ENCODE peak calls at places on chromosome 3, in six cellular contexts. One of them, this sample, is unnamed.
A peak's percentile ranks its signal among the peaks of the same experiment; 100 is the strongest.

GRCh38 chr3:114056130-114057010 is at the start of the genes CCDC191 and QTRT2:
- DNase-seq in H9: peak; percentile 100
- DNase-seq in neuronal stem cell: peak; percentile 99
- DNase-seq in PC-3: peak; percentile 99
- DNase-seq in mammary epithelial cell: peak; percentile 99
- DNase-seq in esophagus muscularis mucosa: peak; percentile 100
- DNase-seq in this sample: peak; percentile 96

GRCh38 chr3:183449391-183449790 is 21.0 kb upstream of the MCF2L2 start:
- DNase-seq in H9: no peak
- DNase-seq in neuronal stem cell: no peak
- DNase-seq in PC-3: no peak
- DNase-seq in mammary epithelial cell: no peak
- DNase-seq in esophagus muscularis mucosa: no peak
- DNase-seq in this sample: no peak

GRCh38 chr3:99483841-99484240 is 154.6 kb upstream of the COL8A1 start:
- DNase-seq in H9: no peak
- DNase-seq in neuronal stem cell: no peak
- DNase-seq in PC-3: no peak
- DNase-seq in mammary epithelial cell: no peak
- DNase-seq in esophagus muscularis mucosa: no peak
- DNase-seq in this sample: no peak

GRCh38 chr3:16378415-16378814 is 113.4 kb downstream of the OXNAD1 start:
- DNase-seq in H9: no peak
- DNase-seq in neuronal stem cell: no peak
- DNase-seq in PC-3: no peak
- DNase-seq in mammary epithelial cell: no peak
- DNase-seq in esophagus muscularis mucosa: no peak
- DNase-seq in this sample: no peak

GRCh38 chr3:74643636-74644035 is 29.2 kb upstream of the CNTN3 start:
- DNase-seq in H9: no peak
- DNase-seq in neuronal stem cell: no peak
- DNase-seq in PC-3: no peak
- DNase-seq in mammary epithelial cell: no peak
- DNase-seq in esophagus muscularis mucosa: no peak
- DNase-seq in this sample: no peak

GRCh38 chr3:147904421-147904820 is 495.3 kb downstream of the ZIC1 start:
- DNase-seq in H9: no peak
- DNase-seq in neuronal stem cell: no peak
- DNase-seq in PC-3: no peak
- DNase-seq in mammary epithelial cell: no peak
- DNase-seq in esophagus muscularis mucosa: no peak
- DNase-seq in this sample: no peak

GRCh38 chr3:136844726-136845125 is 17.3 kb upstream of the NCK1 start:
- DNase-seq in H9: no peak
- DNase-seq in neuronal stem cell: no peak
- DNase-seq in PC-3: no peak
- DNase-seq in mammary epithelial cell: no peak
- DNase-seq in esophagus muscularis mucosa: no peak
- DNase-seq in this sample: no peak

GRCh38 chr3:57192028-57192427 is 7.8 kb downstream of the HESX1 start:
- DNase-seq in H9: no peak
- DNase-seq in neuronal stem cell: no peak
- DNase-seq in PC-3: no peak
- DNase-seq in mammary epithelial cell: no peak
- DNase-seq in esophagus muscularis mucosa: no peak
- DNase-seq in this sample: no peak

GRCh38 chr3:79767194-79767952 is 425 bp downstream of the ROBO1 start:
- DNase-seq in H9: peak; percentile 42
- DNase-seq in neuronal stem cell: peak; percentile 48
- DNase-seq in PC-3: peak; percentile 27
- DNase-seq in mammary epithelial cell: no peak
- DNase-seq in esophagus muscularis mucosa: no peak
- DNase-seq in this sample: no peak

GRCh38 chr3:634511-634910 is 437.9 kb downstream of the CHL1 start:
- DNase-seq in H9: peak; percentile 31
- DNase-seq in neuronal stem cell: no peak
- DNase-seq in PC-3: no peak
- DNase-seq in mammary epithelial cell: no peak
- DNase-seq in esophagus muscularis mucosa: no peak
- DNase-seq in this sample: no peak

GRCh38 chr3:65914032-65914739 is 124.5 kb downstream of the MAGI1 start:
- DNase-seq in H9: no peak
- DNase-seq in neuronal stem cell: no peak
- DNase-seq in PC-3: no peak
- DNase-seq in mammary epithelial cell: no peak
- DNase-seq in esophagus muscularis mucosa: no peak
- DNase-seq in this sample: no peak

GRCh38 chr3:43340403-43340802 is 54.1 kb downstream of the SNRK start:
- DNase-seq in H9: no peak
- DNase-seq in neuronal stem cell: no peak
- DNase-seq in PC-3: no peak
- DNase-seq in mammary epithelial cell: no peak
- DNase-seq in esophagus muscularis mucosa: no peak
- DNase-seq in this sample: no peak

GRCh38 chr3:192445768-192446644 is 281.3 kb downstream of the FGF12 start:
- DNase-seq in H9: no peak
- DNase-seq in neuronal stem cell: no peak
- DNase-seq in PC-3: no peak
- DNase-seq in mammary epithelial cell: peak; percentile 11
- DNase-seq in esophagus muscularis mucosa: no peak
- DNase-seq in this sample: no peak

GRCh38 chr3:99713440-99713839 is 75.0 kb downstream of the COL8A1 start:
- DNase-seq in H9: no peak
- DNase-seq in neuronal stem cell: no peak
- DNase-seq in PC-3: no peak
- DNase-seq in mammary epithelial cell: no peak
- DNase-seq in esophagus muscularis mucosa: no peak
- DNase-seq in this sample: no peak

GRCh38 chr3:167491626-167492025 is 17.8 kb upstream of the SERPINI2 start:
- DNase-seq in H9: no peak
- DNase-seq in neuronal stem cell: no peak
- DNase-seq in PC-3: no peak
- DNase-seq in mammary epithelial cell: no peak
- DNase-seq in esophagus muscularis mucosa: no peak
- DNase-seq in this sample: no peak

GRCh38 chr3:37582117-37582516 is 279.6 kb upstream of the CTDSPL start:
- DNase-seq in H9: no peak
- DNase-seq in neuronal stem cell: no peak
- DNase-seq in PC-3: no peak
- DNase-seq in mammary epithelial cell: no peak
- DNase-seq in esophagus muscularis mucosa: no peak
- DNase-seq in this sample: no peak

GRCh38 chr3:128415773-128416577 is 50.7 kb downstream of the DNAJB8 start:
- DNase-seq in H9: no peak
- DNase-seq in neuronal stem cell: no peak
- DNase-seq in PC-3: no peak
- DNase-seq in mammary epithelial cell: no peak
- DNase-seq in esophagus muscularis mucosa: no peak
- DNase-seq in this sample: no peak

GRCh38 chr3:107432646-107433045 is 55.4 kb downstream of the CCDC54 start:
- DNase-seq in H9: no peak
- DNase-seq in neuronal stem cell: no peak
- DNase-seq in PC-3: peak; percentile 50
- DNase-seq in mammary epithelial cell: no peak
- DNase-seq in esophagus muscularis mucosa: no peak
- DNase-seq in this sample: no peak

GRCh38 chr3:57120040-57120802 is 44.9 kb downstream of the IL17RD start:
- DNase-seq in H9: no peak
- DNase-seq in neuronal stem cell: no peak
- DNase-seq in PC-3: no peak
- DNase-seq in mammary epithelial cell: no peak
- DNase-seq in esophagus muscularis mucosa: no peak
- DNase-seq in this sample: no peak

GRCh38 chr3:82475306-82475705 is 713.9 kb upstream of the GBE1 start:
- DNase-seq in H9: no peak
- DNase-seq in neuronal stem cell: no peak
- DNase-seq in PC-3: peak; percentile 82
- DNase-seq in mammary epithelial cell: no peak
- DNase-seq in esophagus muscularis mucosa: no peak
- DNase-seq in this sample: no peak

GRCh38 chr3:147838650-147839049 is 429.5 kb downstream of the ZIC1 start:
- DNase-seq in H9: no peak
- DNase-seq in neuronal stem cell: no peak
- DNase-seq in PC-3: peak; percentile 18
- DNase-seq in mammary epithelial cell: peak; percentile 18
- DNase-seq in esophagus muscularis mucosa: no peak
- DNase-seq in this sample: no peak

GRCh38 chr3:181292984-181293383 is 303.4 kb upstream of the DNAJC19 start:
- DNase-seq in H9: no peak
- DNase-seq in neuronal stem cell: no peak
- DNase-seq in PC-3: peak; percentile 24
- DNase-seq in mammary epithelial cell: peak; percentile 68
- DNase-seq in esophagus muscularis mucosa: no peak
- DNase-seq in this sample: no peak

GRCh38 chr3:102447272-102447671 is 12.5 kb downstream of the ZPLD1 start:
- DNase-seq in H9: no peak
- DNase-seq in neuronal stem cell: no peak
- DNase-seq in PC-3: peak; percentile 78
- DNase-seq in mammary epithelial cell: peak; percentile 47
- DNase-seq in esophagus muscularis mucosa: no peak
- DNase-seq in this sample: no peak

GRCh38 chr3:73520931-73521461 is 103.7 kb downstream of the PDZRN3 start:
- DNase-seq in H9: no peak
- DNase-seq in neuronal stem cell: no peak
- DNase-seq in PC-3: no peak
- DNase-seq in mammary epithelial cell: no peak
- DNase-seq in esophagus muscularis mucosa: peak; percentile 93
- DNase-seq in this sample: no peak

GRCh38 chr3:113495035-113495434 is 19.9 kb downstream of the SPICE1 start:
- DNase-seq in H9: no peak
- DNase-seq in neuronal stem cell: no peak
- DNase-seq in PC-3: peak; percentile 78
- DNase-seq in mammary epithelial cell: peak; percentile 27
- DNase-seq in esophagus muscularis mucosa: no peak
- DNase-seq in this sample: no peak

GRCh38 chr3:160185711-160186110 is 39.5 kb upstream of the C3orf80 start:
- DNase-seq in H9: no peak
- DNase-seq in neuronal stem cell: no peak
- DNase-seq in PC-3: no peak
- DNase-seq in mammary epithelial cell: no peak
- DNase-seq in esophagus muscularis mucosa: peak; percentile 84
- DNase-seq in this sample: no peak

GRCh38 chr3:182104811-182105316 is 393.1 kb downstream of the SOX2 start:
- DNase-seq in H9: no peak
- DNase-seq in neuronal stem cell: no peak
- DNase-seq in PC-3: no peak
- DNase-seq in mammary epithelial cell: no peak
- DNase-seq in esophagus muscularis mucosa: no peak
- DNase-seq in this sample: no peak

GRCh38 chr3:148221303-148221702 is 476.4 kb upstream of the AGTR1 start:
- DNase-seq in H9: no peak
- DNase-seq in neuronal stem cell: no peak
- DNase-seq in PC-3: no peak
- DNase-seq in mammary epithelial cell: no peak
- DNase-seq in esophagus muscularis mucosa: no peak
- DNase-seq in this sample: no peak

GRCh38 chr3:180223268-180223667 is 186.5 kb upstream of the PEX5L start:
- DNase-seq in H9: no peak
- DNase-seq in neuronal stem cell: no peak
- DNase-seq in PC-3: no peak
- DNase-seq in mammary epithelial cell: no peak
- DNase-seq in esophagus muscularis mucosa: no peak
- DNase-seq in this sample: no peak
- H3K9me3 ChIP-seq in H9: peaks cover 9% of the 10 kb centered on the region
- H3K9me3 ChIP-seq in neuronal stem cell: peaks cover 8% of the 10 kb centered on the region
- H3K9me3 ChIP-seq in PC-3: peaks cover 6% of the 10 kb centered on the region
- H3K9me3 ChIP-seq in mammary epithelial cell: peaks cover under 1% of the 10 kb centered on the region
- H3K9me3 ChIP-seq in esophagus muscularis mucosa: peaks cover 11% of the 10 kb centered on the region
- H3K9me3 ChIP-seq in this sample: no peaks in the 10 kb centered on the region

GRCh38 chr3:118354556-118354955 is 680.1 kb downstream of the IGSF11 start:
- DNase-seq in H9: no peak
- DNase-seq in neuronal stem cell: no peak
- DNase-seq in PC-3: no peak
- DNase-seq in mammary epithelial cell: no peak
- DNase-seq in esophagus muscularis mucosa: no peak
- DNase-seq in this sample: no peak
- H3K9me3 ChIP-seq in H9: peaks cover 22% of the 10 kb centered on the region
- H3K9me3 ChIP-seq in neuronal stem cell: peaks cover 10% of the 10 kb centered on the region
- H3K9me3 ChIP-seq in PC-3: peaks cover 30% of the 10 kb centered on the region
- H3K9me3 ChIP-seq in mammary epithelial cell: peaks cover 14% of the 10 kb centered on the region
- H3K9me3 ChIP-seq in esophagus muscularis mucosa: peaks cover 28% of the 10 kb centered on the region
- H3K9me3 ChIP-seq in this sample: peaks cover 3% of the 10 kb centered on the region

GRCh38 chr3:2262204-2262603 is 163.5 kb downstream of the CNTN4 start:
- DNase-seq in H9: no peak
- DNase-seq in neuronal stem cell: no peak
- DNase-seq in PC-3: no peak
- DNase-seq in mammary epithelial cell: no peak
- DNase-seq in esophagus muscularis mucosa: no peak
- DNase-seq in this sample: no peak
- H3K9me3 ChIP-seq in H9: no peaks in the 10 kb centered on the region
- H3K9me3 ChIP-seq in neuronal stem cell: no peaks in the 10 kb centered on the region
- H3K9me3 ChIP-seq in PC-3: peaks cover 41% of the 10 kb centered on the region
- H3K9me3 ChIP-seq in mammary epithelial cell: peaks cover 9% of the 10 kb centered on the region
- H3K9me3 ChIP-seq in esophagus muscularis mucosa: no peaks in the 10 kb centered on the region
- H3K9me3 ChIP-seq in this sample: no peaks in the 10 kb centered on the region

DNA sequence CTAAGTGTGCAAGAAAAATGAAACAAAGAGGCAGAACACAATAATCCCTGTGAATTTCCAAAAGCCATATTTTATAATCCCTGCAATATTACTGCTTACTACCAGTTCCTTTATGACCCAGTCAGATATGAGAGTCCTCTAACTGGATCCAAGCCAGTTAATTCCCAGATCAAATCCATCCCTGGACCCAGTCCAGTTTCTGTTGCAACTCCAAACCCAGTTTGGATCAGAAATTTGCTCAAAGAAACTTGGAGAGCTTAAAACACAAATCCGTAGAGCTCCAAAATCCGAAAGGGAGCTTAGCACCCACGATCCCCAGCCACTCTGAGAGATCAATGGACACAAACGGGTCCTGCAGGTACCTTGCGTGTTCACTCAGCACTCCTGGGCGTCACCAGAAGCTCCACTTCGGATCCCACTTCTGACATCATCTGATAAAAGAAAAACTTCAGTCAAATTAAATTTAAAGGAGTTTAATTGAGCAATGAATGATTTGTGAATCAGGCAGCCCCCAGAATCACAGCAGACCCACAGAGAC is 32.6 kb upstream of the THUMPD3 start:
- DNase-seq in H9: no peak
- DNase-seq in neuronal stem cell: no peak
- DNase-seq in PC-3: no peak
- DNase-seq in mammary epithelial cell: no peak
- DNase-seq in esophagus muscularis mucosa: no peak
- DNase-seq in this sample: no peak
- H3K9me3 ChIP-seq in H9: peaks cover 10% of the 10 kb centered on the region
- H3K9me3 ChIP-seq in neuronal stem cell: peaks cover 4% of the 10 kb centered on the region
- H3K9me3 ChIP-seq in PC-3: peaks cover 17% of the 10 kb centered on the region
- H3K9me3 ChIP-seq in mammary epithelial cell: peaks cover 4% of the 10 kb centered on the region
- H3K9me3 ChIP-seq in esophagus muscularis mucosa: no peaks in the 10 kb centered on the region
- H3K9me3 ChIP-seq in this sample: no peaks in the 10 kb centered on the region